ENCODE peak calls at places on chromosome 21, in five cellular contexts. One of them, this sample, is unnamed. For H3K9me3, the result is how much of the 10 kb centered on the place peaks cover.

GRCh38 chr21:23475518-23476189 is 2131.6 kb downstream of the MRPL39 start:
- DNase-seq in SK-N-SH: peak
- DNase-seq in neural progenitor cell: no peak
- DNase-seq in fibroblast of lung: no peak
- DNase-seq in endodermal cell: no peak
- DNase-seq in this sample: no peak

GRCh38 chr21:45982758-45983731 is 1.5 kb downstream of the COL6A1 start:
- DNase-seq in SK-N-SH: peak
- DNase-seq in neural progenitor cell: peak
- DNase-seq in fibroblast of lung: no peak
- DNase-seq in endodermal cell: peak
- DNase-seq in this sample: no peak

GRCh38 chr21:38544681-38545080 is 46.4 kb upstream of the ERG start:
- DNase-seq in SK-N-SH: no peak
- DNase-seq in neural progenitor cell: no peak
- DNase-seq in fibroblast of lung: peak
- DNase-seq in endodermal cell: no peak
- DNase-seq in this sample: no peak

GRCh38 chr21:42174173-42174572 is 44.8 kb upstream of the ABCG1 start:
- DNase-seq in SK-N-SH: no peak
- DNase-seq in neural progenitor cell: no peak
- DNase-seq in fibroblast of lung: no peak
- DNase-seq in endodermal cell: no peak
- DNase-seq in this sample: no peak

GRCh38 chr21:38925923-38926322 is 120.2 kb downstream of the ETS2 start:
- DNase-seq in SK-N-SH: no peak
- DNase-seq in neural progenitor cell: no peak
- DNase-seq in fibroblast of lung: peak
- DNase-seq in endodermal cell: no peak
- DNase-seq in this sample: no peak

GRCh38 chr21:16942703-16943102 is 570.1 kb upstream of the CXADR start:
- DNase-seq in SK-N-SH: peak
- DNase-seq in neural progenitor cell: peak
- DNase-seq in fibroblast of lung: peak
- DNase-seq in endodermal cell: peak
- DNase-seq in this sample: no peak

GRCh38 chr21:26389971-26390641 is 183.0 kb downstream of the CYYR1 start:
- DNase-seq in SK-N-SH: no peak
- DNase-seq in neural progenitor cell: no peak
- DNase-seq in fibroblast of lung: peak
- DNase-seq in endodermal cell: no peak
- DNase-seq in this sample: no peak

GRCh38 chr21:17231124-17231523 is 281.7 kb upstream of the CXADR start:
- DNase-seq in SK-N-SH: no peak
- DNase-seq in neural progenitor cell: no peak
- DNase-seq in fibroblast of lung: no peak
- DNase-seq in endodermal cell: no peak
- DNase-seq in this sample: no peak

GRCh38 chr21:41634858-41635257 is 126.9 kb upstream of the TMPRSS2 start:
- DNase-seq in SK-N-SH: no peak
- DNase-seq in neural progenitor cell: no peak
- DNase-seq in fibroblast of lung: peak
- DNase-seq in endodermal cell: no peak
- DNase-seq in this sample: no peak

GRCh38 chr21:31636874-31637273 is 22.6 kb upstream of the SOD1 start:
- DNase-seq in SK-N-SH: no peak
- DNase-seq in neural progenitor cell: no peak
- DNase-seq in fibroblast of lung: no peak
- DNase-seq in endodermal cell: no peak
- DNase-seq in this sample: no peak

GRCh38 chr21:14383596-14384210 is 757 bp upstream of the HSPA13 start:
- DNase-seq in SK-N-SH: no peak
- DNase-seq in neural progenitor cell: no peak
- DNase-seq in fibroblast of lung: peak
- DNase-seq in endodermal cell: no peak
- DNase-seq in this sample: no peak

GRCh38 chr21:31366825-31367224 is 22.8 kb upstream of the TIAM1 start:
- DNase-seq in SK-N-SH: no peak
- DNase-seq in neural progenitor cell: no peak
- DNase-seq in fibroblast of lung: peak
- DNase-seq in endodermal cell: no peak
- DNase-seq in this sample: no peak

GRCh38 chr21:28745131-28746055 is 247.3 kb downstream of the LTN1 start:
- DNase-seq in SK-N-SH: peak
- DNase-seq in neural progenitor cell: peak
- DNase-seq in fibroblast of lung: peak
- DNase-seq in endodermal cell: peak
- DNase-seq in this sample: peak

GRCh38 chr21:41630917-41631316 is 123.0 kb upstream of the TMPRSS2 start:
- DNase-seq in SK-N-SH: no peak
- DNase-seq in neural progenitor cell: no peak
- DNase-seq in fibroblast of lung: no peak
- DNase-seq in endodermal cell: no peak
- DNase-seq in this sample: no peak

GRCh38 chr21:31874817-31875216 is 2.0 kb downstream of the HUNK start:
- DNase-seq in SK-N-SH: no peak
- DNase-seq in neural progenitor cell: peak
- DNase-seq in fibroblast of lung: no peak
- DNase-seq in endodermal cell: peak
- DNase-seq in this sample: peak

GRCh38 chr21:14981246-14981645 is 83.6 kb downstream of the NRIP1 start:
- DNase-seq in SK-N-SH: no peak
- DNase-seq in neural progenitor cell: no peak
- DNase-seq in fibroblast of lung: no peak
- DNase-seq in endodermal cell: no peak
- DNase-seq in this sample: no peak

GRCh38 chr21:46096997-46097825 is 701 bp upstream of the COL6A2 start:
- DNase-seq in SK-N-SH: no peak
- DNase-seq in neural progenitor cell: no peak
- DNase-seq in fibroblast of lung: no peak
- DNase-seq in endodermal cell: peak
- DNase-seq in this sample: peak

GRCh38 chr21:23543334-23543733 is 2063.9 kb downstream of the MRPL39 start:
- DNase-seq in SK-N-SH: no peak
- DNase-seq in neural progenitor cell: no peak
- DNase-seq in fibroblast of lung: no peak
- DNase-seq in endodermal cell: no peak
- DNase-seq in this sample: no peak

GRCh38 chr21:29586696-29587095 is 288.0 kb downstream of the BACH1 start:
- DNase-seq in SK-N-SH: no peak
- DNase-seq in neural progenitor cell: no peak
- DNase-seq in fibroblast of lung: no peak
- DNase-seq in endodermal cell: no peak
- DNase-seq in this sample: no peak

GRCh38 chr21:46598563-46599250 is 6.2 kb downstream of the S100B start:
- DNase-seq in SK-N-SH: peak
- DNase-seq in neural progenitor cell: no peak
- DNase-seq in fibroblast of lung: no peak
- DNase-seq in endodermal cell: no peak
- DNase-seq in this sample: no peak

GRCh38 chr21:38944903-38945302 is 139.2 kb downstream of the ETS2 start:
- DNase-seq in SK-N-SH: no peak
- DNase-seq in neural progenitor cell: peak
- DNase-seq in fibroblast of lung: no peak
- DNase-seq in endodermal cell: peak
- DNase-seq in this sample: no peak

GRCh38 chr21:21457077-21457476 is 458.9 kb downstream of the NCAM2 start:
- DNase-seq in SK-N-SH: no peak
- DNase-seq in neural progenitor cell: no peak
- DNase-seq in fibroblast of lung: no peak
- DNase-seq in endodermal cell: no peak
- DNase-seq in this sample: no peak

GRCh38 chr21:26961704-26962103 is 5.2 kb downstream of the ADAMTS5 start:
- DNase-seq in SK-N-SH: peak
- DNase-seq in neural progenitor cell: peak
- DNase-seq in fibroblast of lung: no peak
- DNase-seq in endodermal cell: peak
- DNase-seq in this sample: peak

GRCh38 chr21:46483300-46484295 is 24.9 kb downstream of the DIP2A start:
- DNase-seq in SK-N-SH: no peak
- DNase-seq in neural progenitor cell: no peak
- DNase-seq in fibroblast of lung: no peak
- DNase-seq in endodermal cell: no peak
- DNase-seq in this sample: no peak

GRCh38 chr21:19541612-19542011 is 1138.0 kb upstream of the TMPRSS15 start:
- DNase-seq in SK-N-SH: no peak
- DNase-seq in neural progenitor cell: no peak
- DNase-seq in fibroblast of lung: no peak
- DNase-seq in endodermal cell: no peak
- DNase-seq in this sample: no peak

GRCh38 chr21:26653431-26653830 is 80.3 kb upstream of the CYYR1 start:
- DNase-seq in SK-N-SH: no peak
- DNase-seq in neural progenitor cell: no peak
- DNase-seq in fibroblast of lung: no peak
- DNase-seq in endodermal cell: no peak
- DNase-seq in this sample: no peak

GRCh38 chr21:26140185-26140584 is 30.4 kb downstream of the APP start:
- DNase-seq in SK-N-SH: no peak
- DNase-seq in neural progenitor cell: no peak
- DNase-seq in fibroblast of lung: peak
- DNase-seq in endodermal cell: no peak
- DNase-seq in this sample: peak

GRCh38 chr21:46028547-46029200 is 47.1 kb downstream of the COL6A1 start:
- DNase-seq in SK-N-SH: no peak
- DNase-seq in neural progenitor cell: no peak
- DNase-seq in fibroblast of lung: peak
- DNase-seq in endodermal cell: no peak
- DNase-seq in this sample: no peak

GRCh38 chr21:26047279-26047967 is 123.1 kb downstream of the APP start:
- DNase-seq in SK-N-SH: no peak
- DNase-seq in neural progenitor cell: no peak
- DNase-seq in fibroblast of lung: no peak
- DNase-seq in endodermal cell: no peak
- DNase-seq in this sample: no peak

GRCh38 chr21:45818904-45819285 is 162.7 kb upstream of the COL6A1 start:
- DNase-seq in SK-N-SH: no peak
- DNase-seq in neural progenitor cell: no peak
- DNase-seq in fibroblast of lung: peak
- DNase-seq in endodermal cell: no peak
- DNase-seq in this sample: no peak

GRCh38 chr21:31514598-31514997 is 144.9 kb upstream of the SOD1 start:
- DNase-seq in SK-N-SH: peak
- DNase-seq in neural progenitor cell: peak
- DNase-seq in fibroblast of lung: peak
- DNase-seq in endodermal cell: peak
- DNase-seq in this sample: no peak

GRCh38 chr21:33977721-33978369 is 62.2 kb upstream of the ATP5PO start:
- DNase-seq in SK-N-SH: no peak
- DNase-seq in neural progenitor cell: no peak
- DNase-seq in fibroblast of lung: no peak
- DNase-seq in endodermal cell: no peak
- DNase-seq in this sample: peak

GRCh38 chr21:33976082-33976979 is 60.7 kb upstream of the ATP5PO start:
- DNase-seq in SK-N-SH: no peak
- DNase-seq in neural progenitor cell: no peak
- DNase-seq in fibroblast of lung: peak
- DNase-seq in endodermal cell: no peak
- DNase-seq in this sample: peak

GRCh38 chr21:33974513-33975468 is 59.2 kb upstream of the ATP5PO start:
- DNase-seq in SK-N-SH: no peak
- DNase-seq in neural progenitor cell: no peak
- DNase-seq in fibroblast of lung: no peak
- DNase-seq in endodermal cell: no peak
- DNase-seq in this sample: no peak

GRCh38 chr21:33976980-33977720 is 61.5 kb upstream of the ATP5PO start:
- DNase-seq in SK-N-SH: no peak
- DNase-seq in neural progenitor cell: no peak
- DNase-seq in fibroblast of lung: no peak
- DNase-seq in endodermal cell: no peak
- DNase-seq in this sample: no peak

GRCh38 chr21:33975548-33976081 is 60.0 kb upstream of the ATP5PO start:
- DNase-seq in SK-N-SH: no peak
- DNase-seq in neural progenitor cell: no peak
- DNase-seq in fibroblast of lung: peak
- DNase-seq in endodermal cell: no peak
- DNase-seq in this sample: no peak
- H3K27ac ChIP-seq in SK-N-SH: peak
- H3K27ac ChIP-seq in neural progenitor cell: no peak
- H3K27ac ChIP-seq in fibroblast of lung: peak
- H3K27ac ChIP-seq in endodermal cell: no peak
- H3K27ac ChIP-seq in this sample: peak

GRCh38 chr21:44420416-44421205 is 34.7 kb upstream of the LRRC3 start:
- DNase-seq in SK-N-SH: no peak
- DNase-seq in neural progenitor cell: no peak
- DNase-seq in fibroblast of lung: no peak
- DNase-seq in endodermal cell: peak
- DNase-seq in this sample: no peak
- H3K9me3 ChIP-seq in SK-N-SH: under half
- H3K9me3 ChIP-seq in neural progenitor cell: under half
- H3K9me3 ChIP-seq in fibroblast of lung: under half
- H3K9me3 ChIP-seq in endodermal cell: under half
- H3K9me3 ChIP-seq in this sample: under half

GRCh38 chr21:36550761-36551160 is 70.8 kb upstream of the CLDN14 start:
- DNase-seq in SK-N-SH: no peak
- DNase-seq in neural progenitor cell: no peak
- DNase-seq in fibroblast of lung: no peak
- DNase-seq in endodermal cell: no peak
- DNase-seq in this sample: no peak
- H3K9ac ChIP-seq in SK-N-SH: no peak
- H3K9ac ChIP-seq in neural progenitor cell: no peak
- H3K9ac ChIP-seq in fibroblast of lung: no peak
- H3K9ac ChIP-seq in endodermal cell: no peak
- H3K9ac ChIP-seq in this sample: no peak

GRCh38 chr21:43917515-43918384 is 52.7 kb downstream of the AGPAT3 start:
- DNase-seq in SK-N-SH: no peak
- DNase-seq in neural progenitor cell: no peak
- DNase-seq in fibroblast of lung: no peak
- DNase-seq in endodermal cell: no peak
- DNase-seq in this sample: no peak

GRCh38 chr21:43913928-43914327 is 48.9 kb downstream of the AGPAT3 start:
- DNase-seq in SK-N-SH: no peak
- DNase-seq in neural progenitor cell: no peak
- DNase-seq in fibroblast of lung: peak
- DNase-seq in endodermal cell: no peak
- DNase-seq in this sample: no peak

GRCh38 chr21:43918385-43918947 is 53.4 kb downstream of the AGPAT3 start:
- DNase-seq in SK-N-SH: no peak
- DNase-seq in neural progenitor cell: no peak
- DNase-seq in fibroblast of lung: no peak
- DNase-seq in endodermal cell: no peak
- DNase-seq in this sample: no peak

GRCh38 chr21:43916691-43917514 is 51.9 kb downstream of the AGPAT3 start:
- DNase-seq in SK-N-SH: no peak
- DNase-seq in neural progenitor cell: no peak
- DNase-seq in fibroblast of lung: no peak
- DNase-seq in endodermal cell: peak
- DNase-seq in this sample: no peak

DNA sequence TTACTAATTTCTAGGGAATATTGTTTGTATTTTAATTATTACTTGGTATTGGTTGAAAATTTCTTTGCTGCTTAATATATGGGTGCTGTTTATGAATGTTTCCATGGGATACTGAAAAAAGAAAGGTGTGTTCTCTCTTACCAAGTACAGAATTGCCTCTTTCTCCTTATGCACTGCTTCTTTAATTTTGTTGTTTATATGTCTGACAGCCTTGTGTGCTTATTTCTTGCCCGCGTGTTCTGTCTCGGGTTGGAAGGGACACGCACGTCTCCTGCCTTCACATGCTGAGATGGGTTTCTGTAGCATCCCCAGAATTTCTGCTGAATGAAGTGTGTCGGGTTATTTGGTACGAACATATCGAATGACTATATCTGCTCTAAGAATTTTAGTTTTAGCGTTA is 51.1 kb downstream of the AGPAT3 start:
- DNase-seq in SK-N-SH: no peak
- DNase-seq in neural progenitor cell: no peak
- DNase-seq in fibroblast of lung: no peak
- DNase-seq in endodermal cell: no peak
- DNase-seq in this sample: no peak
- H3K27ac ChIP-seq in SK-N-SH: no peak
- H3K27ac ChIP-seq in neural progenitor cell: no peak
- H3K27ac ChIP-seq in fibroblast of lung: no peak
- H3K27ac ChIP-seq in endodermal cell: no peak
- H3K27ac ChIP-seq in this sample: no peak

This sample was measured in colonic mucosa.